ENCODE peak calls at places on chromosomes 7 and 10, in nine cellular contexts. T, W, J, Y, Q, K, H, V and O are unnamed samples.

GRCh38 chr10:68550747-68551411 is 9.3 kb upstream of the TET1 start:
- DNase-seq in T (peak), W (peak), J (peak), Y (peak), Q (peak), K (peak), H (peak), V (peak), O (peak)

GRCh38 chr7:134662166-134662870 is 15.7 kb downstream of the BPGM start:
- DNase-seq in T (no peak), W (no peak), J (peak), Y (no peak), Q (no peak), K (no peak), H (no peak), V (no peak), O (no peak)

GRCh38 chr10:36476399-36476798 is 649.0 kb upstream of the ANKRD30A start:
- DNase-seq in T (no peak), W (no peak), J (no peak), Y (no peak), Q (peak), K (peak), H (no peak), V (no peak), O (peak)

GRCh38 chr7:16926283-16926682 is 44.5 kb upstream of the AGR3 start:
- DNase-seq in T (peak), W (no peak), J (peak), Y (peak), Q (peak), K (peak), H (peak), V (peak), O (peak)

GRCh38 chr7:35617076-35617475 is 77.9 kb downstream of the HERPUD2 start:
- DNase-seq in T (no peak), W (no peak), J (peak), Y (no peak), Q (peak), K (peak), H (no peak), V (peak), O (peak)

GRCh38 chr7:47254081-47255006 is 327.6 kb downstream of the TNS3 start:
- DNase-seq in T (no peak), W (peak), J (peak), Y (peak), Q (peak), K (peak), H (peak), V (peak), O (peak)

GRCh38 chr10:48598936-48599829 is 5.7 kb downstream of the ARHGAP22 start:
- DNase-seq in T (no peak), W (no peak), J (no peak), Y (no peak), Q (no peak), K (no peak), H (no peak), V (no peak), O (no peak)

GRCh38 chr10:62527019-62527827 is 153.1 kb downstream of the ZNF365 start:
- DNase-seq in T (peak), W (no peak), J (no peak), Y (no peak), Q (no peak), K (no peak), H (no peak), V (no peak), O (no peak)

GRCh38 chr7:25859412-25859704 is 292.6 kb upstream of the NFE2L3 start:
- DNase-seq in T (no peak), W (no peak), J (no peak), Y (no peak), Q (no peak), K (no peak), H (peak), V (no peak), O (no peak)

GRCh38 chr10:32381165-32381564 is 34.2 kb upstream of the EPC1 start:
- DNase-seq in T (no peak), W (no peak), J (no peak), Y (no peak), Q (no peak), K (no peak), H (no peak), V (no peak), O (no peak)

GRCh38 chr10:32384185-32384584 is 37.2 kb upstream of the EPC1 start:
- DNase-seq in T (no peak), W (no peak), J (no peak), Y (no peak), Q (no peak), K (no peak), H (no peak), V (no peak), O (no peak)

GRCh38 chr10:32388258-32389027 is 41.5 kb upstream of the EPC1 start:
- DNase-seq in T (no peak), W (no peak), J (no peak), Y (no peak), Q (no peak), K (no peak), H (no peak), V (no peak), O (no peak)

DNA sequence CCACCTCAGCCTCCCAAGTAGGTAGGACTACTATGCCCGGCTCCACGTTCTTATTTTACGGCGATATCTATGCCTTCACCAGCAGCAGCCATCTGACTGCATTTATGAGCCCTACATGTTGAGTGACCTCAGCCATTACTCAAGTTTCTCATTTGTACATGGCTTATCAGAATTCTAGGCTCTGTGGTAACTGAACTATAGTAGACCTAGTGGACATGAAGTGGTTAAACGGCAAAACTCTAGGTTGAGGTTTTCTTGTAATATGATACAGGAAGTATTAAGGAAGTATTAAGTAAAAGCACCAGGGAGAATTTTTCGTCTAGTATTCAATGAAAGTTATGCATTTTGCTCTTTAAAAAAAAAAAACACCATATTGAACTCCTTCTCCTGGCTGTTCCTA is 39.7 kb upstream of the EPC1 start:
- DNase-seq in T (no peak), W (no peak), J (peak), Y (no peak), Q (no peak), K (peak), H (no peak), V (no peak), O (peak)
- H3K4me3 ChIP-seq in T (no peak), W (no peak), J (no peak), Y (no peak), Q (no peak), K (no peak), H (no peak), V (no peak), O (no peak)

GRCh38 chr7:75948179-75948578 is 33.2 kb downstream of the POR start:
- DNase-seq in T (no peak), W (no peak), J (no peak), Y (no peak), Q (no peak), K (no peak), H (no peak), V (no peak), O (no peak)

GRCh38 chr7:75946207-75946855 is 31.4 kb downstream of the POR start:
- DNase-seq in T (no peak), W (no peak), J (no peak), Y (no peak), Q (no peak), K (no peak), H (no peak), V (no peak), O (no peak)

GRCh38 chr7:75944507-75944906 is 29.6 kb downstream of the POR start:
- DNase-seq in T (no peak), W (no peak), J (no peak), Y (no peak), Q (no peak), K (no peak), H (no peak), V (no peak), O (no peak)

GRCh38 chr7:75943864-75944263 is 28.9 kb downstream of the POR start:
- DNase-seq in T (no peak), W (no peak), J (peak), Y (no peak), Q (no peak), K (no peak), H (no peak), V (no peak), O (no peak)

DNA sequence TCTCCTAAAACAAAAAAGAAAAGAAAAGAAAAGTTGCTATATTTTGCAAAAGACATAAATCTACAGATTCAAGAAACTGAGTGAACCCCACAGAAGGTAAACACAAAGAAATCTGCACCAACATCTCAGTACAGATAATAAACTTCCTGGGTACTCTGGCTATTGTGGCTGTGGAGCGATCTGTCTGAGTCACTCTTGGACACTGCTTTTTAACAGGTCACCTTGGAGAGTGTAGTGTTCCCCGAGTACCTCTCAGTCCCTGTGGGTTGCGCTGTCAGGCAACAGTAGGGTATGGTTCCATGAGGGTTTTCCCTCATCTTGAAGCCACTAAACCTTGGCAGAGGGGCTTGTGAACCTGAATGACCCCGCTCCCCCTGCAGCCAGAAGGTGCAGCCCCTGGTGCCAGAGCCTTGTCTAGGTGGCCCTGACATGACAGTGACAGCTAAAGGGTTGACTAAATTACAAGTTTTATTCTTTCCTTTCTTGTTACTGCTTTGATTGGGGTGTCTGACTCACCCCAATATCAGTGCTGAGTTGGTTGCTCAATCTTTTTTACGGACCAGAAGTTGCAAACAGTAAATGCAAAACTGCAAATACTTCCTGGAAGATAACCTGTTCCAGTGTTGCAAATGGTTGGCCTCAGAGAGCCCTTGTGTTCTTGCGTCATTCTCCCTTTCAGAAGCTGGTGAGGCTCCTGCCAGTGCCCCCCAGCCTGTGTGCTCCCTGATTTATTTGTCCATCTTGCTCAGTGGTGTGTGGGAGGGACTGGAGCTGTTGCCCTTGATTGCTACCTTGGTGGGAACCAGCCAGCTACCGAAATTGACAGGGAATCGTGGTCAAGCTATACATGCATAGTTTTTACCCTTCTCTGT is 30.6 kb downstream of the POR start:
- DNase-seq in T (no peak), W (peak), J (peak), Y (peak), Q (no peak), K (peak), H (no peak), V (peak), O (peak)
- TF ChIP-seq CTCF in T (no peak), W (no peak), J (no peak), Y (no peak), Q (peak), K (peak), H (no peak), V (no peak), O (peak)

GRCh38 chr7:522938-523289 is 3.3 kb upstream of the PDGFA start:
- DNase-seq in T (no peak), W (no peak), J (no peak), Y (no peak), Q (no peak), K (no peak), H (no peak), V (no peak), O (no peak)

GRCh38 chr7:523436-524336 is 4.0 kb upstream of the PDGFA start:
- DNase-seq in T (no peak), W (no peak), J (no peak), Y (no peak), Q (no peak), K (no peak), H (no peak), V (no peak), O (no peak)

GRCh38 chr7:520503-521161 is 986 bp upstream of the PDGFA start:
- DNase-seq in T (no peak), W (no peak), J (no peak), Y (no peak), Q (no peak), K (no peak), H (peak), V (no peak), O (no peak)

GRCh38 chr7:521221-522070 is 1.8 kb upstream of the PDGFA start:
- DNase-seq in T (peak), W (no peak), J (peak), Y (peak), Q (peak), K (peak), H (no peak), V (peak), O (peak)

GRCh38 chr7:522071-522937 is 2.7 kb upstream of the PDGFA start:
- DNase-seq in T (peak), W (no peak), J (peak), Y (peak), Q (no peak), K (peak), H (peak), V (peak), O (peak)
- H3K4me3 ChIP-seq in T (peak), W (peak), J (peak), Y (peak), Q (peak), K (peak), H (peak), V (peak), O (peak)

GRCh38 chr7:100053201-100053600 is 3.6 kb downstream of the ZSCAN21 start:
- DNase-seq in T (peak), W (peak), J (peak), Y (peak), Q (peak), K (peak), H (peak), V (peak), O (peak)
- TF ChIP-seq CTCF in T (peak), W (peak), J (peak), Y (peak), Q (peak), K (peak), H (peak), V (peak), O (peak)

GRCh38 chr7:102285541-102286236 is 979 bp upstream of the SH2B2 start:
- DNase-seq in T (no peak), W (no peak), J (no peak), Y (no peak), Q (no peak), K (no peak), H (no peak), V (no peak), O (no peak)

GRCh38 chr7:102282465-102283362 is 4.0 kb upstream of the SH2B2 start:
- DNase-seq in T (no peak), W (no peak), J (no peak), Y (no peak), Q (no peak), K (no peak), H (no peak), V (no peak), O (no peak)

GRCh38 chr7:102283477-102284189 is 3.0 kb upstream of the SH2B2 start:
- DNase-seq in T (no peak), W (no peak), J (no peak), Y (no peak), Q (no peak), K (no peak), H (no peak), V (no peak), O (no peak)

GRCh38 chr7:102284891-102285540 is 1.7 kb upstream of the SH2B2 start:
- DNase-seq in T (no peak), W (peak), J (no peak), Y (peak), Q (no peak), K (no peak), H (no peak), V (no peak), O (no peak)

DNA sequence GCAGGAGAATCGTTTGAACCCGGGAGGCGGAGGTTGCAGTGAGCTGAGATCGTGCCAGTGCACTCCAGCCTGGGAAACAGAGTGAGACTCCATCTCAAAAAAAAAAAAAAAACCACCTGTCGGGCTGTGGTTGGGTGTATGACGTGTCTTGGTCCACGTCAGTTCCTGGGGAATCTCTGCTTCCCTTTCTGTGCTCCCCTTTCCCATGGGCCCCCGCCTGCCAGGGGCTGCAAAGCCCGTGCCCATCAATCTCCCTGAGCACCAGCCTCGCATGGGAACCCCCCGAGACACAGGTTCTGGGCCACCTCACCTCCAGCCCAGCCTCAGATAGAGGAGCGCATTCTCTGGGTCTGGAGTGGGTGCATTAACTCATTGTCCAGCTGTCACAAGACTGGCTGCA is 2.3 kb upstream of the SH2B2 start:
- DNase-seq in T (no peak), W (no peak), J (no peak), Y (no peak), Q (no peak), K (no peak), H (no peak), V (no peak), O (no peak)
- H3K4me3 ChIP-seq in T (no peak), W (no peak), J (no peak), Y (no peak), Q (no peak), K (no peak), H (no peak), V (no peak), O (no peak)

DNA sequence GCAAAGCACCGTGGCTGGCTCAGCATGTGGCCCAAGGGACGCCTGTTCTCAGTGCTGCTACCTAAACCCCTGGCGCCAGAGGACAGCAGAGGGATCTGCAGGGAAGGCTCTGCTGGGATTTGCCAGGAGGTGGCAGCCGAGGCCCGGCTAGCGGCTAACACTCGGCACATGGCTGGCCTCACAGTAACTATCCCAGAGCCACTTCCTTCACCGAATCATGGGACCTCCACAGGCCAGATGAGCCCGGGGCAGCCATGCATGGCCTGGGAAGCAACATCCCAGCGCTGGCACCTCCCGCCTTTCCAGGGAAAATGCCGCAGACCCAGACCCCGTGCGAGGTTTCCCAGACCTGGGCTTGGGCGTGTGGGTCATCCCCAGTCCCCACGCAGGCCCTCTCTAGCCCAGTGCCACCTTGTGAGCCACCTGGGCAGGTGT is 36.4 kb downstream of the DPYSL4 start:
- DNase-seq in T (peak), W (peak), J (peak), Y (peak), Q (peak), K (peak), H (peak), V (peak), O (peak)
- TF ChIP-seq CTCF in T (peak), W (peak), J (peak), Y (peak), Q (peak), K (peak), H (peak), V (peak), O (peak)

GRCh38 chr7:389911-390601 is 100.1 kb downstream of the FOXL3 start:
- DNase-seq in T (no peak), W (no peak), J (no peak), Y (no peak), Q (no peak), K (no peak), H (no peak), V (no peak), O (no peak)
- H3K4me3 ChIP-seq in T (no peak), W (no peak), J (no peak), Y (no peak), Q (no peak), K (no peak), H (no peak), V (no peak), O (no peak)

GRCh38 chr10:22854935-22855421 is 72.9 kb upstream of the ARMC3 start:
- DNase-seq in T (no peak), W (no peak), J (peak), Y (no peak), Q (peak), K (peak), H (no peak), V (no peak), O (peak)
- TF ChIP-seq CTCF in T (no peak), W (no peak), J (peak), Y (no peak), Q (peak), K (peak), H (no peak), V (peak), O (peak)

DNA sequence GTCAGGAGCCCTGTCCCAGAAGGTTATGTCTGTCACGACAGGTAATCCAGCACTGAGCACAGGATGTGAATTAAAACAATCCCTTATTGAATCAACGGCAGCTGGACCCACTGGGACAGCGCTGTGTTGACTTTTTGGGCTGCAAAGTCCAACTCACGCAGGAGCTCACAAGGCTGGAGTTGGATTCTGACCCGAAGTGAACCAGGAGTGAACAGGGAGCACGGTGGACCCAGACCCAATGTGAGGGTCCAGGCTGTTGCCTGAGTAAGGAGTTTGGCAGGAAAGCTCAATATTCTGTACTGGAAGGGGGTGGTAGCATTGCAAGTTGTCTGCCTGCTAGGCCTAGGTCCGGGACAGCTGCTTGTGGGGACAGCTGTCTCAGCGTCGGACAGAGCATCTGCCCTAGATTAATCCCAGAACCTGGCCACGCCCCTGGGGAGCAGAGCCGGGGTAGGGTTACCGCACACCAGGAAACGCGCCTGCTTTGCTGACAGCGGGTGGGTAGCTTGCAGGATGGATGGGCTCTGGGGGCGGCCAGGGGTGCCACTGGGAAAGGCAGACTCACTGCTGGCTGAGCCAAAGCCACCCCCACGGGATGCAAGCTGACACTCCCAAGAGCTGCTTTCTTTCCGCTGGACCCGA is 24.0 kb downstream of the COL26A1 start:
- DNase-seq in T (peak), W (no peak), J (peak), Y (no peak), Q (no peak), K (no peak), H (peak), V (peak), O (no peak)
- H3K4me3 ChIP-seq in T (no peak), W (no peak), J (no peak), Y (no peak), Q (no peak), K (peak), H (peak), V (peak), O (no peak)

GRCh38 chr7:151366872-151367207 is 25.2 kb downstream of the NUB1 start:
- DNase-seq in T (no peak), W (no peak), J (peak), Y (peak), Q (peak), K (peak), H (no peak), V (peak), O (peak)

GRCh38 chr7:151366141-151366871 is 24.7 kb downstream of the NUB1 start:
- DNase-seq in T (no peak), W (no peak), J (peak), Y (no peak), Q (peak), K (peak), H (no peak), V (peak), O (no peak)

GRCh38 chr7:151371266-151371665 is 29.7 kb downstream of the NUB1 start:
- DNase-seq in T (no peak), W (no peak), J (no peak), Y (no peak), Q (no peak), K (no peak), H (no peak), V (no peak), O (no peak)

GRCh38 chr7:151368136-151368571 is 26.5 kb downstream of the NUB1 start:
- DNase-seq in T (peak), W (peak), J (peak), Y (peak), Q (peak), K (peak), H (peak), V (peak), O (peak)

GRCh38 chr7:151367304-151367703 is 25.7 kb downstream of the NUB1 start:
- DNase-seq in T (no peak), W (no peak), J (peak), Y (no peak), Q (peak), K (peak), H (no peak), V (no peak), O (peak)
- TF ChIP-seq CTCF in T (no peak), W (no peak), J (no peak), Y (no peak), Q (no peak), K (no peak), H (no peak), V (no peak), O (no peak)